ENCODE peak calls at places on chromosomes 4 and X, in five cellular contexts. W is ureter, O is NCI-H1092 treated with DMSO at 0.1 percent for 48 hours, J is NCI-H345, K is retinal pigment epithelial cell. V is an unnamed sample.
A peak's percentile ranks its signal among the peaks of the same experiment; 100 is the strongest.

GRCh38 chr4:13627185-13627605 is 330 bp downstream of the BOD1L1 start:
- DNase-seq in O (no peak), K (no peak), W (no peak), J (no peak), V (no peak)

GRCh38 chr4:159296061-159296460 is 193.2 kb downstream of the RAPGEF2 start:
- DNase-seq in K (no peak), W (no peak), J (no peak), O (no peak), V (no peak)

GRCh38 chr4:187618701-187619278 is 376.8 kb upstream of the ZFP42 start:
- DNase-seq in O (no peak), K (no peak), W (no peak), J (peak; percentile 13), V (no peak)

GRCh38 chr4:141140271-141141205 is 7.3 kb upstream of the RNF150 start:
- DNase-seq in K (peak; percentile 64), O (no peak), W (no peak), J (peak; percentile 32), V (no peak)

GRCh38 chrX:25151749-25152148 is 136.0 kb upstream of the ARX start:
- DNase-seq in J (no peak), O (no peak), K (no peak), W (no peak), V (no peak)

GRCh38 chrX:97968376-97969104 is 1084.8 kb downstream of the RPA4 start:
- DNase-seq in J (no peak), O (no peak), K (no peak), W (no peak), V (no peak)

GRCh38 chr4:83378426-83378825 is 43.8 kb upstream of the HPSE start:
- DNase-seq in K (no peak), J (no peak), O (no peak), W (no peak), V (no peak)

GRCh38 chrX:16445166-16445752 is 204.7 kb upstream of the S100G start:
- DNase-seq in W (no peak), O (peak; percentile 35), J (peak; percentile 44), K (no peak), V (no peak)

GRCh38 chrX:77564824-77565223 is 117.6 kb downstream of the FGF16 start:
- DNase-seq in K (no peak), J (no peak), O (no peak), W (no peak), V (no peak)

GRCh38 chr4:119300072-119300387 is 21.9 kb downstream of the FABP2 start:
- DNase-seq in O (no peak), K (no peak), W (peak; percentile 62), J (no peak), V (no peak)

GRCh38 chrX:78708171-78708570 is 39.3 kb upstream of the LPAR4 start:
- DNase-seq in K (no peak), O (no peak), W (no peak), J (no peak), V (no peak)

GRCh38 chr4:80365928-80366327 is 30.4 kb downstream of the CFAP299 start:
- DNase-seq in J (peak; percentile 33), O (peak; percentile 32), W (peak; percentile 68), K (no peak), V (peak; percentile 90)

GRCh38 chrX:9829308-9830267 is 43.4 kb downstream of the SHROOM2 start:
- DNase-seq in K (peak; percentile 69), W (no peak), O (no peak), J (no peak), V (no peak)

GRCh38 chr4:169253087-169253675 is 17.6 kb downstream of the SH3RF1 start:
- DNase-seq in K (peak; percentile 75), W (no peak), J (no peak), O (no peak), V (peak; percentile 16)

GRCh38 chrX:9940397-9940796 is 26.8 kb upstream of the CLDN34 start:
- DNase-seq in J (no peak), K (peak; percentile 63), W (no peak), O (no peak), V (no peak)

GRCh38 chrX:115345654-115346014 is 56.1 kb downstream of the LUZP4 start:
- DNase-seq in J (no peak), K (no peak), W (no peak), O (no peak), V (no peak)

GRCh38 chr4:19566041-19566440 is 685.7 kb upstream of the SLIT2 start:
- DNase-seq in J (no peak), K (no peak), W (no peak), O (no peak), V (no peak)

GRCh38 chr4:84920591-84920990 is 45.9 kb downstream of the WDFY3 start:
- DNase-seq in O (no peak), J (no peak), W (no peak), K (no peak), V (no peak)

V was measured in DMS79 treated with DMSO at 0.1 percent for 48 hours.